ENCODE peak calls at places on chromosomes 16 and 17, in eight cellular contexts. One of them, this sample, is unnamed.

GRCh38 chr17:14011740-14012405 is 57.4 kb upstream of the COX10 start:
- DNase-seq in kidney glomerular epithelial cell: no peak
- DNase-seq in Daoy: no peak
- DNase-seq in fibroblast of mammary gland: no peak
- DNase-seq in right atrium auricular region: no peak
- DNase-seq in C1 segment of cervical spinal cord: no peak
- DNase-seq in anterior cingulate cortex: no peak
- DNase-seq in GM04504: no peak
- DNase-seq in this sample: no peak

GRCh38 chr16:10597184-10597583 is 16.8 kb upstream of the EMP2 start:
- DNase-seq in kidney glomerular epithelial cell: no peak
- DNase-seq in Daoy: no peak
- DNase-seq in fibroblast of mammary gland: no peak
- DNase-seq in right atrium auricular region: no peak
- DNase-seq in C1 segment of cervical spinal cord: no peak
- DNase-seq in anterior cingulate cortex: no peak
- DNase-seq in GM04504: no peak
- DNase-seq in this sample: no peak

GRCh38 chr17:29760279-29760721 is 137.6 kb upstream of the CORO6 start:
- DNase-seq in kidney glomerular epithelial cell: no peak
- DNase-seq in Daoy: peak
- DNase-seq in fibroblast of mammary gland: peak
- DNase-seq in right atrium auricular region: no peak
- DNase-seq in C1 segment of cervical spinal cord: no peak
- DNase-seq in anterior cingulate cortex: no peak
- DNase-seq in GM04504: no peak
- DNase-seq in this sample: no peak

GRCh38 chr16:78715673-78716072 is 616.2 kb downstream of the WWOX start:
- DNase-seq in kidney glomerular epithelial cell: no peak
- DNase-seq in Daoy: no peak
- DNase-seq in fibroblast of mammary gland: no peak
- DNase-seq in right atrium auricular region: no peak
- DNase-seq in C1 segment of cervical spinal cord: no peak
- DNase-seq in anterior cingulate cortex: no peak
- DNase-seq in GM04504: no peak
- DNase-seq in this sample: no peak

GRCh38 chr16:53065436-53066165 is 10.8 kb downstream of the CHD9 start:
- DNase-seq in kidney glomerular epithelial cell: no peak
- DNase-seq in Daoy: no peak
- DNase-seq in fibroblast of mammary gland: peak
- DNase-seq in right atrium auricular region: no peak
- DNase-seq in C1 segment of cervical spinal cord: no peak
- DNase-seq in anterior cingulate cortex: no peak
- DNase-seq in GM04504: no peak
- DNase-seq in this sample: no peak

GRCh38 chr17:59752446-59752845 is 45.0 kb downstream of the VMP1 start:
- DNase-seq in kidney glomerular epithelial cell: no peak
- DNase-seq in Daoy: no peak
- DNase-seq in fibroblast of mammary gland: peak
- DNase-seq in right atrium auricular region: no peak
- DNase-seq in C1 segment of cervical spinal cord: no peak
- DNase-seq in anterior cingulate cortex: no peak
- DNase-seq in GM04504: no peak
- DNase-seq in this sample: no peak

GRCh38 chr16:55171241-55171640 is 152.8 kb upstream of the IRX6 start:
- DNase-seq in kidney glomerular epithelial cell: no peak
- DNase-seq in Daoy: no peak
- DNase-seq in fibroblast of mammary gland: no peak
- DNase-seq in right atrium auricular region: no peak
- DNase-seq in C1 segment of cervical spinal cord: no peak
- DNase-seq in anterior cingulate cortex: no peak
- DNase-seq in GM04504: no peak
- DNase-seq in this sample: no peak

GRCh38 chr17:61551255-61551742 is 39.7 kb downstream of the NACA2 start:
- DNase-seq in kidney glomerular epithelial cell: peak
- DNase-seq in Daoy: peak
- DNase-seq in fibroblast of mammary gland: peak
- DNase-seq in right atrium auricular region: no peak
- DNase-seq in C1 segment of cervical spinal cord: no peak
- DNase-seq in anterior cingulate cortex: no peak
- DNase-seq in GM04504: peak
- DNase-seq in this sample: no peak

GRCh38 chr16:15440852-15441251 is 6.5 kb downstream of the BMERB1 start:
- DNase-seq in kidney glomerular epithelial cell: peak
- DNase-seq in Daoy: peak
- DNase-seq in fibroblast of mammary gland: peak
- DNase-seq in right atrium auricular region: no peak
- DNase-seq in C1 segment of cervical spinal cord: no peak
- DNase-seq in anterior cingulate cortex: no peak
- DNase-seq in GM04504: peak
- DNase-seq in this sample: no peak

GRCh38 chr16:89104930-89105571 is 11.4 kb downstream of the ACSF3 start:
- DNase-seq in kidney glomerular epithelial cell: no peak
- DNase-seq in Daoy: no peak
- DNase-seq in fibroblast of mammary gland: peak
- DNase-seq in right atrium auricular region: no peak
- DNase-seq in C1 segment of cervical spinal cord: no peak
- DNase-seq in anterior cingulate cortex: no peak
- DNase-seq in GM04504: no peak
- DNase-seq in this sample: no peak

GRCh38 chr17:38511126-38512108 is 83.2 kb downstream of the ARHGAP23 start:
- DNase-seq in kidney glomerular epithelial cell: peak
- DNase-seq in Daoy: peak
- DNase-seq in fibroblast of mammary gland: peak
- DNase-seq in right atrium auricular region: no peak
- DNase-seq in C1 segment of cervical spinal cord: no peak
- DNase-seq in anterior cingulate cortex: no peak
- DNase-seq in GM04504: peak
- DNase-seq in this sample: peak

GRCh38 chr17:14321980-14322776 is 21.3 kb downstream of the HS3ST3B1 start:
- DNase-seq in kidney glomerular epithelial cell: no peak
- DNase-seq in Daoy: no peak
- DNase-seq in fibroblast of mammary gland: peak
- DNase-seq in right atrium auricular region: no peak
- DNase-seq in C1 segment of cervical spinal cord: no peak
- DNase-seq in anterior cingulate cortex: no peak
- DNase-seq in GM04504: no peak
- DNase-seq in this sample: no peak

GRCh38 chr16:88883946-88884345 is 17.5 kb upstream of the PABPN1L start:
- DNase-seq in kidney glomerular epithelial cell: no peak
- DNase-seq in Daoy: no peak
- DNase-seq in fibroblast of mammary gland: no peak
- DNase-seq in right atrium auricular region: no peak
- DNase-seq in C1 segment of cervical spinal cord: no peak
- DNase-seq in anterior cingulate cortex: no peak
- DNase-seq in GM04504: no peak
- DNase-seq in this sample: no peak

GRCh38 chr17:48110722-48111121 is 3.2 kb downstream of the SNX11 start:
- DNase-seq in kidney glomerular epithelial cell: no peak
- DNase-seq in Daoy: no peak
- DNase-seq in fibroblast of mammary gland: no peak
- DNase-seq in right atrium auricular region: no peak
- DNase-seq in C1 segment of cervical spinal cord: no peak
- DNase-seq in anterior cingulate cortex: no peak
- DNase-seq in GM04504: no peak
- DNase-seq in this sample: no peak

GRCh38 chr17:7355053-7355452 is at the start of gene TMEM95:
- DNase-seq in kidney glomerular epithelial cell: no peak
- DNase-seq in Daoy: no peak
- DNase-seq in fibroblast of mammary gland: no peak
- DNase-seq in right atrium auricular region: no peak
- DNase-seq in C1 segment of cervical spinal cord: no peak
- DNase-seq in anterior cingulate cortex: peak
- DNase-seq in GM04504: no peak
- DNase-seq in this sample: no peak

GRCh38 chr17:37710344-37710886 is 34.4 kb downstream of the HNF1B start:
- DNase-seq in kidney glomerular epithelial cell: peak
- DNase-seq in Daoy: peak
- DNase-seq in fibroblast of mammary gland: peak
- DNase-seq in right atrium auricular region: peak
- DNase-seq in C1 segment of cervical spinal cord: no peak
- DNase-seq in anterior cingulate cortex: peak
- DNase-seq in GM04504: no peak
- DNase-seq in this sample: no peak

GRCh38 chr17:8357910-8358309 is 18.3 kb downstream of the ODF4 start:
- DNase-seq in kidney glomerular epithelial cell: no peak
- DNase-seq in Daoy: no peak
- DNase-seq in fibroblast of mammary gland: no peak
- DNase-seq in right atrium auricular region: no peak
- DNase-seq in C1 segment of cervical spinal cord: no peak
- DNase-seq in anterior cingulate cortex: no peak
- DNase-seq in GM04504: no peak
- DNase-seq in this sample: no peak